ENCODE peak calls at places on chromosomes 3 and 15, in four cellular contexts. G is uterus, Z is adrenal gland, V is H1. Y is an unnamed sample.

GRCh38 chr3:187169231-187169960 is 27.9 kb upstream of the RTP1 start:
- DNase-seq in Z (no peak), G (no peak), V (no peak), Y (no peak)

GRCh38 chr3:11498646-11499045 is 145.1 kb downstream of the VGLL4 start:
- DNase-seq in Z (peak), V (no peak), G (no peak), Y (no peak)

GRCh38 chr3:16174389-16174788 is at the start of gene GALNT15:
- DNase-seq in G (peak), V (no peak), Z (peak), Y (peak)

GRCh38 chr3:48536116-48536515 is 20.5 kb downstream of the PFKFB4 start:
- DNase-seq in V (no peak), Z (no peak), G (no peak), Y (no peak)

GRCh38 chr3:69669070-69669469 is 70.2 kb upstream of the MITF start:
- DNase-seq in Z (no peak), G (no peak), V (no peak), Y (no peak)

GRCh38 chr15:89068325-89068784 is 19.9 kb upstream of the ABHD2 start:
- DNase-seq in Z (no peak), G (no peak), V (no peak), Y (no peak)

GRCh38 chr15:38073278-38073930 is 139.0 kb downstream of the TMCO5A start:
- DNase-seq in Z (no peak), G (peak), V (no peak), Y (no peak)

GRCh38 chr15:39265261-39265660 is 315.6 kb upstream of the THBS1 start:
- DNase-seq in G (no peak), Z (no peak), V (no peak), Y (no peak)

GRCh38 chr3:108838411-108838810 is 15.8 kb downstream of the TRAT1 start:
- DNase-seq in Z (no peak), V (no peak), G (no peak), Y (no peak)

GRCh38 chr3:111315911-111316310 is 226.1 kb upstream of the CD96 start:
- DNase-seq in V (no peak), Z (no peak), G (no peak), Y (no peak)

GRCh38 chr15:67101981-67102929 is 36.9 kb downstream of the SMAD3 start:
- DNase-seq in G (no peak), Z (no peak), V (no peak), Y (no peak)

GRCh38 chr3:191005790-191006189 is 143.3 kb upstream of the GMNC start:
- DNase-seq in G (no peak), V (peak), Z (no peak), Y (no peak)

GRCh38 chr15:92439311-92439710 is 45.6 kb downstream of the ST8SIA2 start:
- DNase-seq in G (no peak), Z (no peak), V (no peak), Y (no peak)

GRCh38 chr3:146554168-146554760 is 9.9 kb upstream of the PLSCR1 start:
- DNase-seq in G (no peak), V (no peak), Z (no peak), Y (no peak)

GRCh38 chr15:65346856-65347598 is 30.8 kb downstream of the IGDCC3 start:
- DNase-seq in Z (no peak), G (no peak), V (no peak), Y (no peak)

GRCh38 chr15:50355980-50356379 is 982 bp upstream of the GABPB1 start:
- DNase-seq in Z (no peak), V (no peak), G (no peak), Y (no peak)

GRCh38 chr15:84749111-84749991 is 959 bp downstream of the ZNF592 start:
- DNase-seq in Z (peak), G (peak), V (peak), Y (no peak)

GRCh38 chr15:41881086-41881485 is 12.8 kb downstream of the SPTBN5 start:
- DNase-seq in G (no peak), V (no peak), Z (no peak), Y (no peak)

GRCh38 chr3:23206371-23206770 is 3.2 kb downstream of the UBE2E2 start:
- DNase-seq in V (no peak), G (no peak), Z (no peak), Y (no peak)

GRCh38 chr3:13411186-13411860 is 8.8 kb downstream of the NUP210 start:
- DNase-seq in Z (no peak), V (no peak), G (no peak), Y (no peak)

GRCh38 chr3:42535981-42536784 is 33.7 kb downstream of the VIPR1 start:
- DNase-seq in G (no peak), V (peak), Z (no peak), Y (no peak)

GRCh38 chr15:59689626-59690236 is 611 bp upstream of the BNIP2 start:
- DNase-seq in G (peak), Z (peak), V (peak), Y (no peak)

GRCh38 chr15:59691194-59691805 is 2.2 kb upstream of the BNIP2 start:
- DNase-seq in Z (peak), V (no peak), G (peak), Y (no peak)

GRCh38 chr15:59688383-59688887 is 685 bp downstream of the BNIP2 start:
- DNase-seq in G (no peak), V (no peak), Z (no peak), Y (no peak)

GRCh38 chr15:59687831-59688230 is 1.3 kb downstream of the BNIP2 start:
- DNase-seq in V (no peak), Z (no peak), G (no peak), Y (no peak)

GRCh38 chr15:59688888-59689625 is at the start of gene BNIP2:
- DNase-seq in G (peak), V (peak), Z (peak), Y (peak)
- TF ChIP-seq POLR2A in G (peak), V (peak), Z (peak), Y (peak)

DNA sequence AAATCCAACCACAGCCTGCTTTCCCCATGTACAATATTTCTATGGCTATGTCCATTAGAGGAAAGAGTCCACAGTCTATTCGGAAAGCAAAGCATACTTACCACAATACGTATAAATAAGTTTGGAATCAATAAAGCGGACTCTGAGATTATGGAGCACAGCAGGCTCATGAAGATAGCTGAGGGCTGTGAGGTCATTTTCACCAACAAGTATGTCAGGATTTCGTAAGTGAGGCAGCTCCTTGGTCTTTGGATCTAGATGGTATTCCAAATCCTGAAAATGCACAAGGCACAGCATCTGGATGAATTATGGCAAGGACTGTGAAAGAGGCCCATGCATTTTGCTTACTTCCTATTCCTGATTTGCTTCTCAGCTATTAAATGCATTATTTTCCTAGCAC is 100.4 kb downstream of the MYO5A start:
- DNase-seq in V (no peak), Z (no peak), G (no peak), Y (no peak)
- H3K27ac ChIP-seq in V (no peak), Z (peak), G (peak), Y (no peak)

GRCh38 chr3:45167011-45167911 is 21.1 kb upstream of the CDCP1 start:
- DNase-seq in Z (peak), G (peak), V (peak), Y (no peak)

GRCh38 chr3:45166283-45166879 is 20.2 kb upstream of the CDCP1 start:
- DNase-seq in V (no peak), Z (no peak), G (no peak), Y (no peak)

GRCh38 chr3:45165497-45166282 is 19.5 kb upstream of the CDCP1 start:
- DNase-seq in Z (no peak), V (no peak), G (no peak), Y (no peak)

GRCh38 chr3:45170071-45170470 is 23.9 kb upstream of the CDCP1 start:
- DNase-seq in V (no peak), G (no peak), Z (no peak), Y (no peak)

GRCh38 chr3:45168451-45168850 is 22.3 kb upstream of the CDCP1 start:
- DNase-seq in V (no peak), Z (no peak), G (no peak), Y (no peak)
- TF ChIP-seq POLR2A in V (no peak), Z (no peak), G (no peak), Y (no peak)

GRCh38 chr3:130743354-130743753 is 3.3 kb downstream of the PIK3R4 start:
- DNase-seq in G (no peak), V (no peak), Z (no peak), Y (no peak)

GRCh38 chr3:130746296-130747039 is at the start of gene PIK3R4:
- DNase-seq in V (peak), G (peak), Z (peak), Y (peak)

GRCh38 chr3:130748981-130749380 is 2.4 kb upstream of the PIK3R4 start:
- DNase-seq in Z (no peak), V (no peak), G (no peak), Y (no peak)

DNA sequence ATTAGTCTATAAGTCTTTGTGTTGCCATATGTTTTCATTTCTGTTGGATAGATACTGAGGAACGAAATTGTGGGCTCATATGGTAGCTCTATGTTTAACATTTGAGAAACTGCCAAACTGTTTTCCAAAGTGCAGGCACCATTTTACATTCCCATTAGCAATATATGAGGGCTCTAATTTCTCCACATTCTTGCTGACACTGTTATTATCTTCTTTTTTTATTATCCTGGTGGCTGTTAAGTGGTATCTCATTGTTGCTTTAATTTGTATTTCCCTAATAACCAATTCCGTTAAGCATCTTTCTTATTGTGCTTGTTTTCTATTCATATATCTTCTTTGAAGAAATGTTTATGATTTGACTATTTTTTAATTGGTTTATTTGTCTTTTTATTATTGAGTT is 1.9 kb upstream of the PIK3R4 start:
- DNase-seq in Z (no peak), G (no peak), V (no peak), Y (no peak)
- H3K27ac ChIP-seq in Z (peak), G (peak), V (no peak), Y (peak)